ENCODE peak calls at places on chromosome 16, in nine cellular contexts. W, F, G, K, J, D, N, H and Q are unnamed samples.

GRCh38 chr16:50683689-50684374 is 2.7 kb upstream of the SNX20 start:
- DNase-seq in W (no peak), F (no peak), G (no peak), K (no peak), J (no peak), D (no peak), N (no peak), H (no peak), Q (no peak)

GRCh38 chr16:11627822-11628457 is 40.3 kb upstream of the SNN start:
- DNase-seq in W (no peak), F (no peak), G (no peak), K (no peak), J (peak; percentile 91), D (no peak), N (peak; percentile 60), H (no peak), Q (peak; percentile 35)

GRCh38 chr16:19071811-19072777 is 4.7 kb downstream of the COQ7 start:
- DNase-seq in W (no peak), F (peak; percentile 70), G (peak; percentile 72), K (no peak), J (peak; percentile 11), D (peak; percentile 41), N (peak; percentile 56), H (peak; percentile 58), Q (no peak)

GRCh38 chr16:10609410-10609774 is 29.0 kb upstream of the EMP2 start:
- DNase-seq in W (peak; percentile 10), F (no peak), G (no peak), K (no peak), J (peak; percentile 93), D (no peak), N (peak; percentile 89), H (no peak), Q (peak; percentile 26)

GRCh38 chr16:75506567-75506966 is 11.3 kb upstream of the CHST6 start:
- DNase-seq in W (no peak), F (no peak), G (no peak), K (no peak), J (peak; percentile 58), D (no peak), N (peak; percentile 59), H (peak; percentile 63), Q (no peak)

GRCh38 chr16:85927938-85928337 is 29.0 kb downstream of the IRF8 start:
- DNase-seq in W (no peak), F (no peak), G (no peak), K (no peak), J (no peak), D (no peak), N (no peak), H (no peak), Q (no peak)

GRCh38 chr16:306911-307370 is 24.0 kb downstream of the PDIA2 start:
- DNase-seq in W (no peak), F (no peak), G (no peak), K (no peak), J (no peak), D (no peak), N (no peak), H (no peak), Q (no peak)

GRCh38 chr16:86500708-86501510 is 9.4 kb upstream of the FOXF1 start:
- DNase-seq in W (no peak), F (no peak), G (no peak), K (no peak), J (no peak), D (no peak), N (no peak), H (no peak), Q (no peak)

GRCh38 chr16:19601083-19601976 is 45.8 kb downstream of the VPS35L start:
- DNase-seq in W (no peak), F (no peak), G (no peak), K (no peak), J (no peak), D (no peak), N (peak; percentile 36), H (no peak), Q (no peak)

GRCh38 chr16:56041556-56042140 is 149.6 kb upstream of the GNAO1 start:
- DNase-seq in W (no peak), F (no peak), G (no peak), K (no peak), J (no peak), D (no peak), N (no peak), H (no peak), Q (no peak)

GRCh38 chr16:49503242-49504022 is 129.8 kb downstream of the C16orf78 start:
- DNase-seq in W (no peak), F (no peak), G (no peak), K (no peak), J (no peak), D (no peak), N (no peak), H (peak; percentile 48), Q (no peak)

GRCh38 chr16:85724936-85725335 is 26.0 kb downstream of the C16orf74 start:
- DNase-seq in W (no peak), F (no peak), G (no peak), K (no peak), J (no peak), D (no peak), N (no peak), H (no peak), Q (no peak)

GRCh38 chr16:11604783-11605563 is 18.3 kb upstream of the LITAF start:
- DNase-seq in W (no peak), F (peak; percentile 58), G (peak; percentile 67), K (peak; percentile 43), J (no peak), D (peak; percentile 57), N (peak; percentile 85), H (peak; percentile 26), Q (no peak)

GRCh38 chr16:70526403-70526802 is 2.8 kb downstream of the SF3B3 start:
- DNase-seq in W (no peak), F (no peak), G (no peak), K (no peak), J (no peak), D (no peak), N (no peak), H (no peak), Q (no peak)

GRCh38 chr16:57434003-57434402 is 13.2 kb downstream of the CIAPIN1 start:
- DNase-seq in W (no peak), F (no peak), G (no peak), K (no peak), J (no peak), D (no peak), N (no peak), H (no peak), Q (no peak)

GRCh38 chr16:57432505-57432904 is 14.7 kb downstream of the CIAPIN1 start:
- DNase-seq in W (no peak), F (no peak), G (no peak), K (no peak), J (no peak), D (no peak), N (no peak), H (no peak), Q (no peak)

GRCh38 chr16:57430955-57431354 is 16.2 kb downstream of the CIAPIN1 start:
- DNase-seq in W (no peak), F (no peak), G (no peak), K (no peak), J (no peak), D (no peak), N (no peak), H (no peak), Q (no peak)

GRCh38 chr16:57435838-57436237 is 11.3 kb downstream of the CIAPIN1 start:
- DNase-seq in W (no peak), F (no peak), G (no peak), K (no peak), J (no peak), D (no peak), N (no peak), H (no peak), Q (no peak)

GRCh38 chr16:57432989-57433388 is 14.2 kb downstream of the CIAPIN1 start:
- DNase-seq in W (no peak), F (no peak), G (no peak), K (no peak), J (no peak), D (no peak), N (no peak), H (no peak), Q (no peak)
- H3K36me3 ChIP-seq in W (peaks cover 21% of the 10 kb centered on the region), F (peaks cover 100% of the 10 kb centered on the region), G (peaks cover 99% of the 10 kb centered on the region), K (peaks cover 65% of the 10 kb centered on the region), J (peaks cover 67% of the 10 kb centered on the region), D (peaks cover 98% of the 10 kb centered on the region), N (peaks cover 55% of the 10 kb centered on the region), H (peaks cover 25% of the 10 kb centered on the region), Q (peaks cover 24% of the 10 kb centered on the region)

GRCh38 chr16:64950262-64950661 is 171.6 kb downstream of the CDH11 start:
- DNase-seq in W (no peak), F (no peak), G (no peak), K (no peak), J (no peak), D (no peak), N (no peak), H (no peak), Q (no peak)
- TF ChIP-seq CTCF in W (peak; percentile 22), F (no peak), G (no peak), K (no peak), J (peak; percentile 25), D (no peak), N (peak; percentile 21), H (no peak), Q (peak; percentile 20)

GRCh38 chr16:22340945-22341344 is 33.5 kb downstream of the CDR2 start:
- DNase-seq in W (no peak), F (no peak), G (no peak), K (no peak), J (no peak), D (no peak), N (no peak), H (no peak), Q (no peak)
- H3K36me3 ChIP-seq in W (no peaks in the 10 kb centered on the region), F (peaks cover 17% of the 10 kb centered on the region), G (peaks cover 12% of the 10 kb centered on the region), K (peaks cover 14% of the 10 kb centered on the region), J (peaks cover 24% of the 10 kb centered on the region), D (peaks cover 30% of the 10 kb centered on the region), N (peaks cover 35% of the 10 kb centered on the region), H (peaks cover 3% of the 10 kb centered on the region), Q (peaks cover 3% of the 10 kb centered on the region)

DNA sequence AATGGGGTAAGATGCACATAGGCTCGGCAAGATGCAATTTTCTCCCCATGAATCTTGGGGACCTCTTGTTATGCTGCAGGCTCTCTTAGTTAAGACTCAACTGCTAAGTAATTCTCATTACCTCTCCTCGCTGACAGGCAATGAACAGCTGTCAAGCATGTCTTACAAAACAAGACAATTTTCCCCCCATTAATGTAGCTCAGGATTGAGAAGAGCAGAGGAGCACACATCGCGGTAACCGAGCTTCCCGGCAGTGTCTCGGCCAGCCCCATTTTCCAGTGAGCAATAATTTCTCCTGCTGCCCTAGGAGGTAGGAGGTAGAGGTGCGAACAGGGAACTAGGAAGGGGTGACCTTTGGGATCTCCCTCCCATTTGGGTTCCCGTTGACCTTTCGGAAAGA is 272.1 kb downstream of the HAPSTR1 start:
- DNase-seq in W (no peak), F (no peak), G (no peak), K (no peak), J (no peak), D (no peak), N (no peak), H (no peak), Q (no peak)
- TF ChIP-seq CTCF in W (no peak), F (no peak), G (no peak), K (no peak), J (no peak), D (no peak), N (no peak), H (no peak), Q (no peak)